ENCODE peak calls at places on chromosomes 11 and 22, in ten cellular contexts. K, J, N, X, V, I, U, L, S and A are unnamed samples.
A peak's percentile ranks its signal among the peaks of the same experiment; 100 is the strongest.

GRCh38 chr11:123640677-123641494 is 13.5 kb downstream of the SCN3B start:
- DNase-seq in S (peak; percentile 48), L (peak; percentile 58), J (no peak), U (no peak), X (no peak), V (no peak), I (peak; percentile 35), K (no peak), N (no peak), A (peak; percentile 22)

GRCh38 chr11:80831374-80831773 is 1390.5 kb upstream of the TENM4 start:
- DNase-seq in I (no peak), U (no peak), L (no peak), X (no peak), J (no peak), N (no peak), S (no peak), V (no peak), K (no peak), A (no peak)

GRCh38 chr22:28801845-28802594 is 1.7 kb upstream of the XBP1 start:
- DNase-seq in S (no peak), V (no peak), X (no peak), L (peak; percentile 32), K (no peak), U (no peak), N (no peak), I (no peak), J (peak; percentile 83), A (no peak)

GRCh38 chr11:6925636-6926207 is 504 bp upstream of the ZNF215 start:
- DNase-seq in L (no peak), K (peak; percentile 9), U (no peak), N (no peak), S (no peak), I (no peak), J (no peak), X (no peak), V (no peak), A (no peak)

GRCh38 chr11:123250811-123251655 is 56.0 kb upstream of the CLMP start:
- DNase-seq in L (no peak), S (no peak), V (no peak), X (no peak), U (no peak), K (no peak), N (no peak), J (no peak), I (no peak), A (no peak)

GRCh38 chr22:33807465-33807864 is 112.8 kb downstream of the LARGE1 start:
- DNase-seq in K (no peak), L (no peak), S (no peak), J (no peak), U (no peak), V (no peak), N (no peak), X (no peak), I (no peak), A (no peak)

GRCh38 chr11:122202161-122202950 is 86.3 kb upstream of the BLID start:
- DNase-seq in K (peak; percentile 81), J (no peak), U (no peak), S (no peak), N (no peak), X (no peak), V (no peak), L (peak; percentile 48), I (peak; percentile 60), A (no peak)

GRCh38 chr22:47292546-47293320 is 530.3 kb downstream of the TBC1D22A start:
- DNase-seq in S (no peak), X (no peak), V (peak; percentile 27), J (peak; percentile 38), L (peak; percentile 70), N (no peak), U (no peak), K (peak; percentile 70), I (no peak), A (no peak)

GRCh38 chr11:118238947-118239346 is 13.2 kb downstream of the MPZL3 start:
- DNase-seq in J (no peak), X (no peak), K (no peak), I (no peak), L (no peak), V (no peak), N (no peak), S (no peak), U (no peak), A (no peak)

DNA sequence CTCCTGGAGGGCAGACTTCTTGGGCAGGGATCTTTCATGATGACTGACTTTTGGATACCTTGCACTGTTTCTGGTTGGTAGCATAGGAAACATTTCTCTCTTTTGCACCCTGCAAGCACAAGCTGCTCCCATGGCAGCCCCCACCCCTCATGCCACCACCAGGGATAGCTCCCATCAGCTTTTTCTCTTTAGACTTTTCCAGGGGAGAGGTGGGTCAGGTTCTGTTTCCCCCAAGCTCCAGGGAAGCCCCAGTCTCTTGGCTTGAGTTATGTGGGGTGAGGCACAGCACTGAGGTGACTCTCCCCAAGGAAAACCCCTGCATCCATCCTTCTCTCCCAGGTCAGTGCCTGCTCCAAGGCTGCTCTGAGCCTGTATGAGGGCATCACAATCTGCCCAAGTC is 22.5 kb downstream of the LRRC32 start:
- DNase-seq in N (no peak), L (no peak), I (no peak), J (no peak), K (no peak), V (no peak), U (no peak), X (no peak), S (no peak), A (no peak)
- H3K4me3 ChIP-seq in N (no peak overlapping the region), L (no peak overlapping the region), I (no peak overlapping the region), J (no peak overlapping the region), K (no peak overlapping the region), V (no peak overlapping the region), U (no peak overlapping the region), X (no peak overlapping the region), S (no peak overlapping the region), A (no peak overlapping the region)

GRCh38 chr22:45975266-45976161 is 1.4 kb downstream of the WNT7B start:
- DNase-seq in J (no peak), U (no peak), I (no peak), N (no peak), S (no peak), X (no peak), K (no peak), L (no peak), V (no peak), A (no peak)

GRCh38 chr22:45977003-45977395 is at the start of gene WNT7B:
- DNase-seq in I (peak; percentile 87), S (no peak), L (no peak), V (no peak), N (no peak), K (no peak), X (no peak), J (no peak), U (no peak), A (no peak)

GRCh38 chr22:45978275-45978713 is 1.3 kb upstream of the WNT7B start:
- DNase-seq in V (no peak), L (no peak), K (no peak), N (no peak), I (no peak), X (no peak), S (no peak), J (no peak), U (no peak), A (no peak)

GRCh38 chr22:45977551-45978274 is 751 bp upstream of the WNT7B start:
- DNase-seq in I (peak; percentile 54), J (no peak), V (no peak), U (no peak), N (no peak), K (no peak), X (no peak), L (no peak), S (no peak), A (no peak)

DNA sequence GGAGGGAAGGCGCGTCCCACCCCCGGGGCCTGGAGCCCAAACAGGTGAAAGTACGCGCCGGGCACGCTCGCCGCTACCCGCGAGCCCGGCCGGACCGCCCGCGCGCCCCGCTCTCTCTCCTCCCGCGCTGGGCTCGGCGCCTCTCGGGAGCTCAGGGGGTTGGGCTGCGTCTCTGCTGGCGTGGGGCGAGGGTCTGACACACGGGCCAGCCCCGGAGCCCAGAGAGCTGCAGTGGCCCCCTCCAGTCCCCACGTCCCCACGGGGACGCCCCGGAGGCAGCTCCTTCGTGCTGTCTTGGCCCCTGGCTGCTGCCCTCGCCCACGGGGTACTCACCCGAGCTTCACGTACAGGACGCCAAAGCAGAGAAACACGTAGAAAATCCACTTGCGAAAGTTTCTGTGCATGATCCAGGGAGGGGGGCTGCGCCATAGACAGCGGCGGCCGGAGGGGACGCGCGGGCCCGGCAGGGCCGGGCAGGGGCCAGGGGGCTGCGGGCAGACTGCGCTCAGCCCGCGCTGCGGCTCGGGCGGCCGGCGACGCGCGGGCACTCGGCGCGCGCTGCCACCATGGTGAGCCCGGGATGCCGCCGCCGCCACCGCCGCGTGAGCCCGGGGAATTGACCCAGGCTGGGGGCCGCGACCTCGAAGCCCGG is 485 bp downstream of the WNT7B start:
- DNase-seq in J (no peak), I (no peak), K (no peak), X (no peak), N (no peak), S (no peak), V (no peak), L (no peak), U (no peak), A (no peak)
- H3K4me3 ChIP-seq in J (no peak overlapping the region), I (peak overlapping the region; percentile 99), K (peak overlapping the region; percentile 10), X (peak overlapping the region; percentile 48), N (peak overlapping the region; percentile 62), S (peak overlapping the region; percentile 12), V (no peak overlapping the region), L (peak overlapping the region; percentile 23), U (no peak overlapping the region), A (no peak overlapping the region)

DNA sequence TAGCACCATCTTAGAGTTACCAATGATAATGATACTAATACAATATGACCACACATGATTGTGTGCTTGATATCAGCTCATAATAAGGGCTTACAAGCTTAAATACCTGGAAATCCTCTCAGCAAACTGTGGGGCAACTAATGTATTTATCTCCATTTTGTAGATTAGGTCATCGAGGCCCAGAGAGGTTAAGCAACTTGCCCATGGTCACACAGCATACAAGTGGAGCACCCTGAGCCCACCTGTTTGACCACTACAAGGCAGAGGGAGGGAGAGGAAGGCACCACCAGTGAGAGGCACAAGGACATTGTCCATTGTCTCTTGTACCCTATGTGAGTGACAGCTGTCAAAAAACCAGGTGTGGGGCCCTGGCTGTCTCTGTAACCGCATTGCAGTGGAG is 123.7 kb downstream of the MIAT start:
- DNase-seq in X (no peak), K (no peak), I (no peak), V (no peak), S (no peak), L (no peak), N (no peak), U (no peak), J (no peak), A (no peak)
- H3K4me3 ChIP-seq in X (no peak overlapping the region), K (no peak overlapping the region), I (no peak overlapping the region), V (no peak overlapping the region), S (no peak overlapping the region), L (no peak overlapping the region), N (no peak overlapping the region), U (no peak overlapping the region), J (no peak overlapping the region), A (no peak overlapping the region)

DNA sequence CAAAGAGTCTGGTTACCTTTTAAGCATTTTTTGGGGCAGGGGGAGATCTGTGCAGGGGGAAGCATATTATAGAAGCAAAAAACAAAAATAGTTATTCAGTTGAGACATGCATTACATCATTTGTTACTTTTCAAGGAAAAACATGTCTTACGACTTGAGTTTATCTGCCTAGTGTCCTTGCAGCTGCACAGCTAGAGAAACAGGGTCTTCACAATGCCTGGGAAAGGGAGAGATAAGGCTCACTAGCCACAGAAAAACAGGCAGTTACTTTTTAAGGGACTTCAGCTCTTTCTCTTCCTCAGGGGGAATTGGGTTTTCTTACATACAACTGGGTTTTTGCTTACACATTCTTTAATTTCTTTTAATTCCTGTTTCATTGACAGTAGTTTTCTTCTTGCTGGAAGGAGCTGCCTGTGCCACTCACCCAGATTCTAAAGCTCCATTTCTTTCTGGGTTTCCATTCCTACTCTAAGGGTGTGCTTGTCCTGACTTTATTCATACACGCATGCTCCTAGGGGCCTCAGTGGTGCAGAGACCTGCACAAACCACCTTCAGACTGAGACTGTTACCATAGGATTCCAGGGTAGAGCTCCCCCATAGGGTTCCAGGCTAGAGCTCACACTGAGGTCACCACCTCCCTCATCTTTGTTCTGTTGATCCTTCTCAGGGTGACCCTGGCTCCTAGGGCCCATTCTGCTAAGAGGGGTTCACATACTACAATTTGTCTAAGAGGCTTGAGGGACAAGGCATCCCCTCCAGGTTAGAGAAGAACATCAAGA is 14.7 kb upstream of the UBQLNL start:
- DNase-seq in V (no peak), I (no peak), L (no peak), N (no peak), U (no peak), S (no peak), X (no peak), J (no peak), K (no peak), A (no peak)
- H3K4me3 ChIP-seq in V (no peak overlapping the region), I (no peak overlapping the region), L (no peak overlapping the region), N (no peak overlapping the region), U (no peak overlapping the region), S (no peak overlapping the region), X (no peak overlapping the region), J (no peak overlapping the region), K (no peak overlapping the region), A (no peak overlapping the region)